ENCODE peak calls at places on chromosomes 5 and 9, in four cellular contexts. One of them, this sample, is unnamed.

GRCh38 chr5:120415985-120416384 is 48.1 kb upstream of the PRR16 start:
- DNase-seq in neural progenitor cell: no peak
- DNase-seq in H1: no peak
- DNase-seq in GM23248: no peak
- DNase-seq in this sample: no peak

GRCh38 chr5:134564396-134564795 is 38.9 kb downstream of the JADE2 start:
- DNase-seq in neural progenitor cell: no peak
- DNase-seq in H1: no peak
- DNase-seq in GM23248: no peak
- DNase-seq in this sample: no peak

GRCh38 chr9:117825609-117826347 is 121.6 kb downstream of the TLR4 start:
- DNase-seq in neural progenitor cell: no peak
- DNase-seq in H1: no peak
- DNase-seq in GM23248: no peak
- DNase-seq in this sample: no peak

GRCh38 chr5:96199713-96200183 is 233.3 kb downstream of the PCSK1 start:
- DNase-seq in neural progenitor cell: no peak
- DNase-seq in H1: no peak
- DNase-seq in GM23248: no peak
- DNase-seq in this sample: no peak

GRCh38 chr9:121393318-121393717 is 23.3 kb upstream of the STOM start:
- DNase-seq in neural progenitor cell: no peak
- DNase-seq in H1: no peak
- DNase-seq in GM23248: peak
- DNase-seq in this sample: peak

GRCh38 chr5:44632344-44632743 is 176.4 kb upstream of the MRPS30 start:
- DNase-seq in neural progenitor cell: no peak
- DNase-seq in H1: no peak
- DNase-seq in GM23248: no peak
- DNase-seq in this sample: no peak

GRCh38 chr9:110217656-110218099 is 9.7 kb upstream of the C9orf152 start:
- DNase-seq in neural progenitor cell: peak
- DNase-seq in H1: no peak
- DNase-seq in GM23248: peak
- DNase-seq in this sample: no peak

GRCh38 chr9:108033976-108034964 is 544.7 kb upstream of the KLF4 start:
- DNase-seq in neural progenitor cell: no peak
- DNase-seq in H1: no peak
- DNase-seq in GM23248: peak
- DNase-seq in this sample: no peak

GRCh38 chr9:89626741-89627265 is 22.0 kb downstream of the GADD45G start:
- DNase-seq in neural progenitor cell: no peak
- DNase-seq in H1: no peak
- DNase-seq in GM23248: no peak
- DNase-seq in this sample: no peak

GRCh38 chr5:76372320-76373054 is 30.6 kb upstream of the IQGAP2 start:
- DNase-seq in neural progenitor cell: no peak
- DNase-seq in H1: no peak
- DNase-seq in GM23248: peak
- DNase-seq in this sample: peak

GRCh38 chr5:163565931-163566608 is 60.7 kb downstream of the MAT2B start:
- DNase-seq in neural progenitor cell: peak
- DNase-seq in H1: no peak
- DNase-seq in GM23248: peak
- DNase-seq in this sample: no peak

GRCh38 chr9:120344230-120344629 is 235.7 kb downstream of the CDK5RAP2 start:
- DNase-seq in neural progenitor cell: no peak
- DNase-seq in H1: no peak
- DNase-seq in GM23248: peak
- DNase-seq in this sample: peak

GRCh38 chr5:52867809-52868208 is 80.1 kb downstream of the ITGA1 start:
- DNase-seq in neural progenitor cell: no peak
- DNase-seq in H1: no peak
- DNase-seq in GM23248: peak
- DNase-seq in this sample: no peak

GRCh38 chr9:98875536-98875935 is 68.1 kb downstream of the GALNT12 start:
- DNase-seq in neural progenitor cell: no peak
- DNase-seq in H1: no peak
- DNase-seq in GM23248: no peak
- DNase-seq in this sample: no peak

GRCh38 chr5:98750693-98751092 is 22.8 kb upstream of the RGMB start:
- DNase-seq in neural progenitor cell: no peak
- DNase-seq in H1: no peak
- DNase-seq in GM23248: peak
- DNase-seq in this sample: no peak

GRCh38 chr5:72280655-72281069 is 39.4 kb downstream of the MRPS27 start:
- DNase-seq in neural progenitor cell: peak
- DNase-seq in H1: no peak
- DNase-seq in GM23248: peak
- DNase-seq in this sample: no peak

GRCh38 chr9:126849811-126850210 is 10.6 kb upstream of the ZBTB34 start:
- DNase-seq in neural progenitor cell: no peak
- DNase-seq in H1: no peak
- DNase-seq in GM23248: no peak
- DNase-seq in this sample: no peak

GRCh38 chr9:135773094-135773493 is 71.1 kb downstream of the KCNT1 start:
- DNase-seq in neural progenitor cell: no peak
- DNase-seq in H1: no peak
- DNase-seq in GM23248: no peak
- DNase-seq in this sample: no peak

GRCh38 chr5:57680686-57681085 is 198.1 kb upstream of the ACTBL2 start:
- DNase-seq in neural progenitor cell: no peak
- DNase-seq in H1: no peak
- DNase-seq in GM23248: no peak
- DNase-seq in this sample: no peak

GRCh38 chr9:133355881-133356357 is 368 bp downstream of the SURF1 start:
- DNase-seq in neural progenitor cell: no peak
- DNase-seq in H1: no peak
- DNase-seq in GM23248: peak
- DNase-seq in this sample: no peak

GRCh38 chr5:5340206-5340729 is 82.2 kb upstream of the ICE1 start:
- DNase-seq in neural progenitor cell: peak
- DNase-seq in H1: peak
- DNase-seq in GM23248: peak
- DNase-seq in this sample: no peak

GRCh38 chr9:77023726-77024125 is 4.3 kb downstream of the FOXB2 start:
- DNase-seq in neural progenitor cell: no peak
- DNase-seq in H1: no peak
- DNase-seq in GM23248: no peak
- DNase-seq in this sample: no peak

GRCh38 chr9:77021289-77021927 is 2.0 kb downstream of the FOXB2 start:
- DNase-seq in neural progenitor cell: peak
- DNase-seq in H1: no peak
- DNase-seq in GM23248: no peak
- DNase-seq in this sample: no peak

GRCh38 chr9:77021928-77022782 is 2.7 kb downstream of the FOXB2 start:
- DNase-seq in neural progenitor cell: peak
- DNase-seq in H1: no peak
- DNase-seq in GM23248: no peak
- DNase-seq in this sample: no peak

GRCh38 chr9:77025146-77025545 is 5.7 kb downstream of the FOXB2 start:
- DNase-seq in neural progenitor cell: no peak
- DNase-seq in H1: no peak
- DNase-seq in GM23248: no peak
- DNase-seq in this sample: peak

GRCh38 chr9:77022783-77023440 is 3.5 kb downstream of the FOXB2 start:
- DNase-seq in neural progenitor cell: peak
- DNase-seq in H1: no peak
- DNase-seq in GM23248: no peak
- DNase-seq in this sample: no peak
- TF ChIP-seq EZH2 in neural progenitor cell: peak
- TF ChIP-seq EZH2 in H1: no peak
- TF ChIP-seq EZH2 in GM23248: no peak
- TF ChIP-seq EZH2 in this sample: no peak

DNA sequence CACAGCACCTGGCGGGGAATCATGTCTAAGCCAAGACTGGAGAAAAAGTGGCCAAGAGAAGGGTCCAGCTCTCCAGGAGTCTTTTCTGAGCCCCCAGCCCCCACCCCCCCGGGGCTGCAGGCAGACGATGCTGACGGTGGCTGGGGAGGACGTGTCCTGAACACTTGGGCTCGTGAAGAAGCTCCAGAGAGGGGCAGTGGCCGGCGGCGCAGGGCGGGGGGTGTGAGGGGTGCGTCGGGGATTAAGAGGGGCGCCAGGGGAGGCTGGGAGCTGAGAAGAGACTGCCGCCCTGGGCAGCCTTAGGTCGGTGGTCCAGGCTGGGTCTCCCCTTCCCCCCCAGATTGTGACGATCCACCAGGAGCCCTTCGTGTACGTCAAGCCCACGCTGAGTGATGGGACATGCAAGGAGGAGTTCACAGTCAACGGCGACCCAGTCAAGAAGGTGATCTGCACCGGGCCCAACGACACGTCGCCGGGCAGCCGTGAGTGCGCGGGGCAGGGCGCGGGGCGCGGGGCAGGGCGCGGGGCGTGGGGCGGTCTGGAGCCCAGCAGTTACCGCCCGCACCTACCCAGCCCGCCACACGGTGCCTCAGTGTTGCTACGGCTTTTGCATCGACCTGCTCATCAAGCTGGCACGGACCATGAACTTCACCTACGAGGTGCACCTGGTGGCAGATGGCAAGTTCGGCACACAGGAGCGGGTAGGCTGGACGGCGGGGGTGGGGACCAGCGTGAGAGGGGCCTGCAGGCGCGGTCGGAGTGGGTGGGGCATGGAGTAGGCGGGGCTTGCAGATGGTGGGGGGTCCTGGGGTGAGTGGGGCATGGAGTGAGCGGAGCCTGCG is 8.9 kb downstream of the LRRC26 start:
- DNase-seq in neural progenitor cell: no peak
- DNase-seq in H1: no peak
- DNase-seq in GM23248: no peak
- DNase-seq in this sample: no peak
- TF ChIP-seq EZH2 in neural progenitor cell: peak
- TF ChIP-seq EZH2 in H1: no peak
- TF ChIP-seq EZH2 in GM23248: no peak
- TF ChIP-seq EZH2 in this sample: no peak

GRCh38 chr5:80092521-80093107 is 57.5 kb downstream of the THBS4 start:
- DNase-seq in neural progenitor cell: no peak
- DNase-seq in H1: no peak
- DNase-seq in GM23248: no peak
- DNase-seq in this sample: no peak

GRCh38 chr5:80094339-80094738 is 59.2 kb downstream of the THBS4 start:
- DNase-seq in neural progenitor cell: no peak
- DNase-seq in H1: no peak
- DNase-seq in GM23248: no peak
- DNase-seq in this sample: no peak

GRCh38 chr5:80093796-80094195 is 58.6 kb downstream of the THBS4 start:
- DNase-seq in neural progenitor cell: peak
- DNase-seq in H1: no peak
- DNase-seq in GM23248: no peak
- DNase-seq in this sample: no peak

DNA sequence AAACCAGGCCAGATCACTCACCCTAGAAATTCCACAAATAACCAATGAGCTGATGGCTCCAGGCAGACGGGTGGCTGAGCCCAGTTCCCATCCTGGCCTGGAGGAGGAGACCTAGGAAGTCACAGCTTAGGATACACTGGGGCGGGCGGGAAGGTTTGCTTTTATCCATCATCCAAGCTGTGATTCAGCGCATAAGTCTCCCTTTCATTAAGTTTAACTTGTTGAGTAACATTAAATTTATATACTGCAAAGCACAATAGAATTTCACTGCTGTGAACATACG is 55.7 kb downstream of the THBS4 start:
- DNase-seq in neural progenitor cell: no peak
- DNase-seq in H1: no peak
- DNase-seq in GM23248: no peak
- DNase-seq in this sample: no peak
- TF ChIP-seq EZH2 in neural progenitor cell: no peak
- TF ChIP-seq EZH2 in H1: no peak
- TF ChIP-seq EZH2 in GM23248: no peak
- TF ChIP-seq EZH2 in this sample: no peak

GRCh38 chr9:97857603-97858392 is 4.8 kb downstream of the FOXE1 start:
- DNase-seq in neural progenitor cell: peak
- DNase-seq in H1: no peak
- DNase-seq in GM23248: no peak
- DNase-seq in this sample: no peak

GRCh38 chr9:97855486-97855875 is 2.5 kb downstream of the FOXE1 start:
- DNase-seq in neural progenitor cell: no peak
- DNase-seq in H1: no peak
- DNase-seq in GM23248: no peak
- DNase-seq in this sample: no peak

GRCh38 chr9:97855899-97856298 is 2.9 kb downstream of the FOXE1 start:
- DNase-seq in neural progenitor cell: no peak
- DNase-seq in H1: no peak
- DNase-seq in GM23248: no peak
- DNase-seq in this sample: no peak

GRCh38 chr9:97858393-97858713 is 5.3 kb downstream of the FOXE1 start:
- DNase-seq in neural progenitor cell: no peak
- DNase-seq in H1: no peak
- DNase-seq in GM23248: no peak
- DNase-seq in this sample: no peak

GRCh38 chr9:97856857-97857602 is 4.0 kb downstream of the FOXE1 start:
- DNase-seq in neural progenitor cell: peak
- DNase-seq in H1: no peak
- DNase-seq in GM23248: no peak
- DNase-seq in this sample: no peak
- TF ChIP-seq EZH2 in neural progenitor cell: no peak
- TF ChIP-seq EZH2 in H1: no peak
- TF ChIP-seq EZH2 in GM23248: no peak
- TF ChIP-seq EZH2 in this sample: no peak

GRCh38 chr9:131554865-131555351 is 9.6 kb downstream of the PRRT1B start:
- DNase-seq in neural progenitor cell: peak
- DNase-seq in H1: no peak
- DNase-seq in GM23248: no peak
- DNase-seq in this sample: no peak
- TF ChIP-seq EZH2 in neural progenitor cell: peak
- TF ChIP-seq EZH2 in H1: peak
- TF ChIP-seq EZH2 in GM23248: no peak
- TF ChIP-seq EZH2 in this sample: peak

DNA sequence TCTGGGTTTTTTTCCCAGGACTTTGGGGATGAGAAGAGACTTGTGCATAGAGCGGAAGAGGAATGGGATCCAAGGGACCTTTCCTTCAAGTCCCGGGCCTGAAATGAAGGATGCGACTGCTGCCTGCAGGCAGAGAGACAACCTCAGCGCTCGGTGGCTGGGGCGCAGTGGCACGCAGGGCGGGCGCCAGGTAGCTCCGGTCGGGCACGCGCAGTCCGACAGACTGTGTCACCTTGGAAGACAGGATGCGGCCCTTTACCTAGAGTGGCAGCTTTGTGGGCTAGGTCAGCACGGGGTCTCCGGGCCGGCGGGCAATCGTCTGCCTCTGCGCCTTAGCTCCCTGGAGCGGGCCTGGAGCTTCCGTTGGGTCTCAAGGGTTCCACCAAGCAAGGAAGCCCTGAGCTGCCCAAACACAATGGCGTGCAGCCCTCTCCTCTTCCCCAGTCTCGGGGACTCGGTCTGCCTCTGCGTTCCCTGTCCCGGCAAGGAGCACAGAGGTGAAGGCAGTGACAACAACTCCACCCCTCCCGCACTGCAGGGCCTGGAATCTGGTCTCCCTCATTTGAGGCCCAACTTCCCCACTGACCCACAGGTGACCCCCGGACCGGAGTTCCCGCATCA is 6.0 kb downstream of the BARX1 start:
- DNase-seq in neural progenitor cell: peak
- DNase-seq in H1: no peak
- DNase-seq in GM23248: no peak
- DNase-seq in this sample: no peak
- TF ChIP-seq EZH2 in neural progenitor cell: peak
- TF ChIP-seq EZH2 in H1: peak
- TF ChIP-seq EZH2 in GM23248: no peak
- TF ChIP-seq EZH2 in this sample: peak

GRCh38 chr5:55173696-55174101 is 722 bp upstream of the CDC20B start:
- DNase-seq in neural progenitor cell: peak
- DNase-seq in H1: no peak
- DNase-seq in GM23248: no peak
- DNase-seq in this sample: no peak
- TF ChIP-seq EZH2 in neural progenitor cell: peak
- TF ChIP-seq EZH2 in H1: peak
- TF ChIP-seq EZH2 in GM23248: no peak
- TF ChIP-seq EZH2 in this sample: no peak

This sample was measured in keratinocyte.